ENCODE peak calls at places on chromosomes 4 and X, in seven cellular contexts. L, U, A, R, C, Y and F are unnamed samples.
A peak's percentile ranks its signal among the peaks of the same experiment; 100 is the strongest.

GRCh38 chr4:82989567-82990429 is 20.8 kb downstream of the LIN54 start:
- DNase-seq in L (no peak), U (no peak), A (no peak), R (no peak), C (no peak), Y (no peak), F (peak; percentile 2)

GRCh38 chrX:77768787-77769186 is 17.2 kb downstream of the ATRX start:
- DNase-seq in L (no peak), U (no peak), A (no peak), R (no peak), C (no peak), Y (no peak), F (no peak)

GRCh38 chr4:138796761-138797160 is 218.8 kb upstream of the NOCT start:
- DNase-seq in L (no peak), U (no peak), A (no peak), R (no peak), C (no peak), Y (no peak), F (no peak)

GRCh38 chr4:54482529-54482961 is 175.2 kb upstream of the KIT start:
- DNase-seq in L (no peak), U (no peak), A (no peak), R (peak; percentile 4), C (peak; percentile 27), Y (no peak), F (no peak)

GRCh38 chr4:6206771-6207290 is 6.5 kb upstream of the JAKMIP1 start:
- DNase-seq in L (no peak), U (no peak), A (no peak), R (no peak), C (no peak), Y (no peak), F (no peak)

GRCh38 chrX:76893930-76894329 is 466.4 kb downstream of the MAGEE1 start:
- DNase-seq in L (no peak), U (no peak), A (no peak), R (no peak), C (no peak), Y (no peak), F (no peak)

GRCh38 chrX:44570524-44570923 is 27.9 kb upstream of the FUNDC1 start:
- DNase-seq in L (no peak), U (no peak), A (no peak), R (peak; percentile 46), C (no peak), Y (no peak), F (peak; percentile 37)

GRCh38 chr4:92234393-92235176 is 69.2 kb upstream of the GRID2 start:
- DNase-seq in L (no peak), U (no peak), A (no peak), R (peak; percentile 100), C (peak; percentile 97), Y (no peak), F (peak; percentile 97)

GRCh38 chrX:30887721-30888120 is 1.3 kb downstream of the TAB3 start:
- DNase-seq in L (no peak), U (no peak), A (no peak), R (no peak), C (no peak), Y (no peak), F (no peak)

GRCh38 chr4:16294455-16294854 is 68.2 kb upstream of the TAPT1 start:
- DNase-seq in L (no peak), U (no peak), A (no peak), R (no peak), C (peak; percentile 54), Y (no peak), F (no peak)

GRCh38 chr4:142413516-142413915 is 432.6 kb downstream of the INPP4B start:
- DNase-seq in L (no peak), U (no peak), A (no peak), R (no peak), C (no peak), Y (no peak), F (no peak)

GRCh38 chr4:80619070-80619674 is 283.6 kb downstream of the CFAP299 start:
- DNase-seq in L (no peak), U (no peak), A (no peak), R (peak; percentile 18), C (peak; percentile 9), Y (no peak), F (peak; percentile 38)
- TF ChIP-seq CTCF in L (no peak), U (no peak), A (peak; percentile 15), R (peak; percentile 28), C (peak; percentile 78), Y (no peak), F (peak; percentile 40)

GRCh38 chr4:77308843-77309242 is 151.8 kb downstream of the CCNG2 start:
- DNase-seq in L (no peak), U (no peak), A (peak; percentile 29), R (peak; percentile 36), C (peak; percentile 33), Y (no peak), F (peak; percentile 62)
- TF ChIP-seq CTCF in L (no peak), U (no peak), A (peak; percentile 55), R (peak; percentile 43), C (peak; percentile 76), Y (no peak), F (peak; percentile 52)

GRCh38 chr4:188903995-188904394 is 764.8 kb downstream of the TRIML1 start:
- DNase-seq in L (no peak), U (no peak), A (no peak), R (no peak), C (no peak), Y (no peak), F (no peak)
- TF ChIP-seq CTCF in L (no peak), U (no peak), A (no peak), R (no peak), C (no peak), Y (no peak), F (no peak)

DNA sequence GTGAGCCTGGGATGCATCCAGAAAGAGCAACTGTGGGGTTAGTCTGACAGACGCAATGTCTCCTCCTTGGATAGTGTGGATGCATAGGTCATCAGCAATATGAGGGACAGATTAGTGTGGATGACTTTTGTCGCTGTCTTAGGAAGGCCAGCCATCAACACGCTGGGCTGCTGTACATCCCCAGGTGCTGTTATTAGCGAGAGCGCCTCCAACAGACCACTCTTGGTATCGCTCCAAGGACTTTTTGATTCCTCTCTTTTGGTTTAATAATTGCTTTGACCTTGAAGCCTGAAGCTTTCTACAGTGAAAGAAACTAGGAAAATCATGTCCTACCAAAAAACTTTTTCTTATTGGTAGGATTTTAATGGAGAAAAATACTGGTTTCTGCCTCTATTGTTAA is 76.7 kb downstream of the TMEM131L start:
- DNase-seq in L (no peak), U (peak; percentile 51), A (no peak), R (no peak), C (no peak), Y (no peak), F (no peak)
- TF ChIP-seq CTCF in L (no peak), U (no peak), A (no peak), R (peak; percentile 3), C (peak; percentile 48), Y (no peak), F (no peak)

GRCh38 chrX:4268676-4269075 is 555.2 kb upstream of the PRKX start:
- DNase-seq in L (no peak), U (no peak), A (no peak), R (no peak), C (no peak), Y (no peak), F (no peak)

GRCh38 chrX:4265036-4265435 is 551.6 kb upstream of the PRKX start:
- DNase-seq in L (no peak), U (no peak), A (no peak), R (no peak), C (no peak), Y (no peak), F (no peak)

DNA sequence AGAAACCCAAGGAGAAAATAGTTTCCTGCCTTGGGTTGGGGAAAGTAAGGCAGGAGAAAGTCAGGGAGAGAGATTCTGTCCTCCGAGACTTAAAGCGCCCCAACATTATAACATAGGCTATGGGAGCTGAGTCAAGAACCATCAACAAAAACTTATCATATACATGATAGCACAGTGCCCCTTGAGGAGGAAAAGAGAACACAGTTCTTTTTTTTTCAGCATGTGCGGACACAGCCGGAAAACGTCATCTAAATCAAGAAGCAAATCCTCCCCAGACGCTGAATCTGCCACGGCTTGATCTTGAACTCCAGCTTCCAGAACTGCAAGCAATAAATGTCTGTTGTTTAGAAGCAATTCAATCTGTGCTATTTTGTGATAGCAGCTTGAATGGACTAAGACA is 549.6 kb upstream of the PRKX start:
- DNase-seq in L (no peak), U (no peak), A (peak; percentile 13), R (no peak), C (no peak), Y (no peak), F (no peak)
- TF ChIP-seq CTCF in L (no peak), U (no peak), A (no peak), R (no peak), C (no peak), Y (no peak), F (peak; percentile 12)